ENCODE peak calls at places on chromosomes 13 and 19, in six cellular contexts. Y is heart right ventricle, A is ascending aorta, K is cardiac fibroblast, T is lower lobe of right lung, B is IMR-90. F is an unnamed sample.
A peak's percentile ranks its signal among the peaks of the same experiment; 100 is the strongest.

GRCh38 chr19:10503002-10503789 is at the start of gene KEAP1:
- DNase-seq in Y (peak; percentile 33), A (no peak), T (peak; percentile 59), B (no peak), K (peak; percentile 15), F (no peak)

GRCh38 chr13:99442273-99442895 is 58.9 kb upstream of the TM9SF2 start:
- DNase-seq in B (peak; percentile 45), K (peak; percentile 74), T (no peak), Y (peak; percentile 38), A (no peak), F (no peak)

GRCh38 chr19:4368128-4368820 is 24.9 kb downstream of the MPND start:
- DNase-seq in B (peak; percentile 36), A (no peak), K (no peak), T (peak; percentile 58), Y (no peak), F (peak; percentile 77)

GRCh38 chr13:106352850-106353249 is 182.6 kb downstream of the EFNB2 start:
- DNase-seq in B (peak; percentile 69), K (no peak), A (no peak), T (no peak), Y (no peak), F (no peak)

GRCh38 chr13:74197686-74198085 is 63.5 kb upstream of the KLF12 start:
- DNase-seq in Y (no peak), A (no peak), T (no peak), K (no peak), B (no peak), F (no peak)

GRCh38 chr19:51272183-51272817 is 21.4 kb downstream of the SIGLECL1 start:
- DNase-seq in Y (no peak), A (no peak), T (no peak), B (no peak), K (no peak), F (no peak)

GRCh38 chr13:48818495-48818961 is 157.2 kb upstream of the FNDC3A start:
- DNase-seq in Y (no peak), B (peak; percentile 98), K (peak; percentile 94), T (no peak), A (no peak), F (no peak)

GRCh38 chr13:74090397-74090796 is 43.8 kb downstream of the KLF12 start:
- DNase-seq in B (peak; percentile 18), T (no peak), K (no peak), Y (no peak), A (no peak), F (no peak)

GRCh38 chr19:3387645-3388589 is 21.5 kb downstream of the NFIC start:
- DNase-seq in A (peak; percentile 71), Y (peak; percentile 79), T (peak; percentile 88), K (no peak), B (peak; percentile 39), F (peak; percentile 94)

GRCh38 chr19:29812080-29812880 is 489 bp downstream of the CCNE1 start:
- DNase-seq in B (no peak), T (peak; percentile 51), Y (no peak), A (no peak), K (no peak), F (peak; percentile 84)

GRCh38 chr13:37540228-37540627 is 58.3 kb downstream of the POSTN start:
- DNase-seq in Y (no peak), T (no peak), K (peak; percentile 88), B (peak; percentile 89), A (no peak), F (no peak)

GRCh38 chr19:36564391-36564790 is 8.7 kb downstream of the ZNF529 start:
- DNase-seq in Y (no peak), K (no peak), T (no peak), B (no peak), A (no peak), F (no peak)

GRCh38 chr19:33755314-33756020 is 41.2 kb upstream of the KCTD15 start:
- DNase-seq in T (no peak), A (no peak), Y (no peak), K (no peak), B (no peak), F (no peak)

GRCh38 chr19:1324792-1325567 is 39.3 kb downstream of the EFNA2 start:
- DNase-seq in K (peak; percentile 79), T (peak; percentile 56), Y (peak; percentile 57), B (peak; percentile 61), A (no peak), F (no peak)

GRCh38 chr19:2561895-2562294 is 86.0 kb downstream of the GADD45B start:
- DNase-seq in A (no peak), B (no peak), T (peak; percentile 42), K (no peak), Y (no peak), F (peak; percentile 60)

GRCh38 chr19:33812388-33813330 is 16.0 kb downstream of the KCTD15 start:
- DNase-seq in Y (no peak), A (no peak), T (peak; percentile 46), K (no peak), B (no peak), F (peak; percentile 71)

GRCh38 chr19:6754136-6754535 is 13.1 kb downstream of the SH2D3A start:
- DNase-seq in T (no peak), A (no peak), K (no peak), Y (no peak), B (no peak), F (peak; percentile 81)

GRCh38 chr19:7013678-7014077 is 7.6 kb downstream of the MBD3L2B start:
- DNase-seq in K (peak; percentile 60), A (no peak), B (no peak), Y (no peak), T (no peak), F (no peak)

GRCh38 chr19:2719910-2720776 is 1.0 kb downstream of the DIRAS1 start:
- DNase-seq in A (no peak), K (peak; percentile 29), T (peak; percentile 44), B (peak; percentile 40), Y (peak; percentile 60), F (peak; percentile 61)

GRCh38 chr13:50392977-50393376 is 377.7 kb downstream of the KCNRG start:
- DNase-seq in A (no peak), T (no peak), B (no peak), Y (no peak), K (no peak), F (no peak)

GRCh38 chr13:100506154-100506553 is 82.4 kb downstream of the GGACT start:
- DNase-seq in T (no peak), B (no peak), A (no peak), Y (no peak), K (no peak), F (no peak)

GRCh38 chr13:34772206-34772605 is 169.9 kb upstream of the NBEA start:
- DNase-seq in B (no peak), A (no peak), T (no peak), Y (no peak), K (no peak), F (no peak)

GRCh38 chr13:39036212-39036611 is 1.7 kb downstream of the PROSER1 start:
- DNase-seq in B (peak; percentile 4), Y (no peak), A (no peak), K (peak; percentile 42), T (no peak), F (no peak)

GRCh38 chr13:74975122-74975521 is 506.8 kb downstream of the TBC1D4 start:
- DNase-seq in T (no peak), A (no peak), K (no peak), B (no peak), Y (no peak), F (no peak)

GRCh38 chr19:27922970-27923369 is 1290.0 kb downstream of the UQCRFS1 start:
- DNase-seq in T (no peak), A (no peak), B (no peak), K (no peak), Y (no peak), F (no peak)

GRCh38 chr13:70171151-70171550 is 62.9 kb upstream of the KLHL1 start:
- DNase-seq in A (no peak), K (no peak), T (no peak), Y (no peak), B (no peak), F (no peak)

GRCh38 chr19:55165952-55166529 is 372 bp downstream of the DNAAF3 start:
- DNase-seq in B (peak; percentile 56), Y (peak; percentile 70), K (peak; percentile 79), T (no peak), A (no peak), F (peak; percentile 84)
- H3K4me3 ChIP-seq in B (peak overlapping the region; percentile 45), Y (peak overlapping the region; percentile 25), K (peak overlapping the region; percentile 61), T (peak overlapping the region; percentile 51), A (peak overlapping the region; percentile 47), F (peak overlapping the region; percentile 64)

DNA sequence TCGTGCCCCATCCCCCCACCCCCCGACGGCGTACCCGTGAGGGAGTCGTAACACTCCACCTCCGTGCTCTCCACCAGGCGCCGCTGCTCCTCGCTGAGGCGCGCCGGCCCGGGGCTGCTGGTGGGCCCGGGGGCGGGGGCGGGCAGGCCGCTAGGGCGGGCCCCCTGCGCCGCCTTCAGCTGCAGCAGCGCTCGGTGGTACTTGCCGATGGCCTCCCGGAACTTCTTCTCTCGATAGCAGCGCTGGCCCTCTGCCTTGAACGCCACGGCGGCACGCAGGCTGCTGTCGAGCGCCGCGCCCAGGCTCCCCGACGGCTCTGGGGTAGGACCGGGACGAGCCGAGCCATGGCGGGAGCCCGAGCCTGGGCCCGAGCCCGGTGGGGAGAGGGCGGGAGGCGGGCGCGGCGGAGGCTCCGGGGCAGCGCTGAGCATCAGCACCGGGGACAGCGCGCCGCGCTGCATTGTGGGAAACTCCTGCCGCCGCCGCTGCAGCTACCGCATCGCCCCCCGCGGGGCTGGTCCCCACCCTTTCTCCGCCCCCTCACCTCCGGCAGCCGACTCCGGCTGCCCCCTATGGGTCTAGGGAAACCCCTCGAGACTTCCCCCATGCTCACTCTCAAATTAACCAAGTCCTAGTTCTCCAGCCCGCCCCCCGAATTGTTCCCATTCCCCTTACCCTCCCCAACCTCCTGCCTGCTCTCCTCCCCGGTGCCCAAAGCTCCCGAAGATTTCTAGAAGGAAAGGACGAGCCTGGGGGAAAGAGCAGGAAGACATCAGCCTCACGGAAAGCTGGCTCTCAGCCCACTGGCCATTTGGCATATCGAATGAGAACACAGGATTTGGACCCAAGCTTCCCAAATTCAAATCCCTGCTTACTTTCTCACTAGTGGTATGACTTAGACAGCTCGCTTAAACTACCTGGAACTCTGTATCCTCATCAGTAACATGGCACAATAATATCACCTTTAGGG is at the start of gene TTC9B:
- DNase-seq in T (no peak), B (no peak), Y (no peak), A (no peak), K (no peak), F (no peak)
- TF ChIP-seq CTCF in T (no peak), B (no peak), Y (no peak), A (no peak), K (no peak), F (no peak)

GRCh38 chr13:43265028-43265427 is 241.6 kb downstream of the DNAJC15 start:
- DNase-seq in Y (no peak), T (no peak), K (no peak), B (no peak), A (no peak), F (no peak)
- H3K4me3 ChIP-seq in Y (no peak overlapping the region), T (no peak overlapping the region), K (no peak overlapping the region), B (no peak overlapping the region), A (no peak overlapping the region), F (no peak overlapping the region)

DNA sequence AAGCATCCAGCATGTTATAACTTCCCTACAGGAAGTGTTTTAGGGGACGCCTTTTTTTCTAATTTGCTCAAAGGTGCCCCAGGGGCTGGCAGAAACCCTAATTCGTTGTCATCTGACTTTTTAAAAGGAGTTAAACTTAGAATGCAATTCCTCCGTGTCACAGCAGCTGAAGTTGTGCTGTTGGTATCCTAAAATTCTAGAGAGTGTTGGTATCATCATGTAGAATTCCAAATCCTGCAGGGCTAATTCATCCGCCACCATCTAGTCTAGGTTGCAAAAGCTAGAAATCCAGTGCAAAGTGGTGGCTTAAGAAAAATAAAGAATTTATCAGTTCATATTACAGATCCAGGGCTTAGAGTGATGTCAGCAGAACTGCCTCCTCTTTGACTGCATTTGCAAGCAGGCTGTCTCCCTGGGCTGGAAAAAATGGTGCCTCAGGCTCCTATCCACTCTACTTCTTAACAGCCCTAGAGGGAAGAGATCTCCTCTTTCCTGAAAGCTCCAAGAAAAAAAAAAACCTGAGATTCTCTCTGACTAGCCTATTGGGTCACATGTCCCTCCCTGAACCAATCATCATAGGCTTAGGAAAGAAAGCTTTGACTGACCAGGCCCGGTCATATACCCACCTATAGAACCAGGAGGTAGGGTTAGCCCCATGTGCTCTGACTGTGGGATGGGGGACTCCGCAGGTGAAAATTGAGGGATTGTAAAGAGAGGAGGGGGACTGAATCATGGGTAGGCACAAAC is 73.0 kb downstream of the MAP4K1 start:
- DNase-seq in T (peak; percentile 12), A (no peak), Y (no peak), K (peak; percentile 23), B (peak; percentile 5), F (no peak)
- TF ChIP-seq CTCF in T (no peak), A (no peak), Y (no peak), K (peak; percentile 50), B (peak; percentile 63), F (no peak)

F was measured in kidney.